ENCODE peak calls at places on chromosome 6, in six cellular contexts. F is NCI-H1694, N is SK-N-DZ, P is AG10803, D is HT-29, R is GM04504. C is an unnamed sample.

GRCh38 chr6:108766886-108767285 is 81.3 kb upstream of the ARMC2 start:
- DNase-seq in R (no peak), D (no peak), P (no peak), N (no peak), F (no peak), C (no peak)

GRCh38 chr6:32816746-32817204 is at the start of gene HLA-DOB:
- DNase-seq in F (no peak), N (no peak), P (no peak), R (no peak), D (peak), C (no peak)

GRCh38 chr6:43910638-43911353 is 140.8 kb downstream of the VEGFA start:
- DNase-seq in R (no peak), F (no peak), D (no peak), N (no peak), P (peak), C (no peak)

GRCh38 chr6:68040312-68040778 is 594.7 kb upstream of the ADGRB3 start:
- DNase-seq in F (no peak), R (no peak), D (no peak), P (no peak), N (no peak), C (no peak)

GRCh38 chr6:84773431-84774173 is 9.2 kb upstream of the TBX18 start:
- DNase-seq in N (peak), R (no peak), F (no peak), D (no peak), P (peak), C (peak)

GRCh38 chr6:27251672-27252251 is 4.3 kb downstream of the PRSS16 start:
- DNase-seq in P (peak), F (peak), R (no peak), N (no peak), D (peak), C (peak)

GRCh38 chr6:17884501-17885039 is 102.9 kb downstream of the KIF13A start:
- DNase-seq in N (no peak), D (no peak), P (peak), F (no peak), R (no peak), C (no peak)

GRCh38 chr6:109347779-109348178 is 34.5 kb downstream of the CD164 start:
- DNase-seq in R (no peak), N (peak), P (no peak), F (no peak), D (no peak), C (peak)

C was measured in BE2C.